ENCODE peak calls at places on chromosome 10, in ten cellular contexts. A is BJ, K is neural progenitor cell, T is lower lobe of right lung, P is fibroblast of mammary gland, L is astrocyte of the spinal cord, Z is epithelial cell of proximal tubule, N is AG09309, U is Peyer's patch, C is mucosa of descending colon. R is an unnamed sample.

GRCh38 chr10:61262486-61263261 is 190.5 kb downstream of the TMEM26 start:
- DNase-seq in U (no peak), N (peak; percentile 74), P (peak; percentile 86), L (peak; percentile 73), C (no peak), T (no peak), Z (no peak), A (peak; percentile 51), K (no peak), R (no peak)

GRCh38 chr10:60114765-60115586 is 208.6 kb upstream of the CCDC6 start:
- DNase-seq in C (peak; percentile 35), P (peak; percentile 82), U (no peak), L (peak; percentile 81), N (peak; percentile 43), Z (peak; percentile 12), T (no peak), K (peak; percentile 74), A (peak; percentile 17), R (peak; percentile 69)

GRCh38 chr10:95290446-95290800 is 380 bp downstream of the PDLIM1 start:
- DNase-seq in Z (no peak), N (no peak), P (no peak), U (no peak), A (no peak), T (no peak), K (peak; percentile 56), L (no peak), C (peak; percentile 60), R (no peak)

GRCh38 chr10:73648975-73649829 is 6.6 kb downstream of the SYNPO2L start:
- DNase-seq in U (no peak), T (no peak), K (no peak), C (no peak), Z (no peak), N (no peak), P (no peak), L (no peak), A (no peak), R (no peak)

GRCh38 chr10:87861566-87861952 is 1.8 kb downstream of the KLLN start:
- DNase-seq in Z (no peak), N (no peak), K (peak; percentile 74), A (no peak), T (peak; percentile 86), C (peak; percentile 79), P (peak; percentile 92), L (peak; percentile 67), U (peak; percentile 71), R (peak; percentile 87)

GRCh38 chr10:114822771-114823463 is 1.3 kb downstream of the FHIP2A start:
- DNase-seq in L (peak; percentile 68), K (no peak), U (no peak), A (peak; percentile 51), P (peak; percentile 62), C (no peak), N (no peak), T (no peak), Z (peak; percentile 35), R (no peak)

GRCh38 chr10:84204122-84204521 is 9.8 kb downstream of the CDHR1 start:
- DNase-seq in C (no peak), A (no peak), Z (no peak), N (no peak), U (no peak), P (no peak), T (no peak), L (no peak), K (peak; percentile 38), R (peak; percentile 60)

GRCh38 chr10:17412323-17412722 is 42.1 kb downstream of the ST8SIA6 start:
- DNase-seq in Z (no peak), U (no peak), T (no peak), L (no peak), A (no peak), P (no peak), N (no peak), C (no peak), K (peak; percentile 44), R (no peak)

GRCh38 chr10:102418612-102419560 is at the start of gene PSD:
- DNase-seq in L (no peak), T (no peak), P (no peak), C (no peak), N (no peak), U (no peak), K (peak; percentile 91), A (no peak), Z (no peak), R (no peak)

GRCh38 chr10:47295411-47295810 is 4.6 kb upstream of the GDF10 start:
- DNase-seq in N (no peak), T (no peak), A (no peak), P (no peak), C (no peak), U (no peak), K (no peak), L (no peak), Z (no peak), R (no peak)

GRCh38 chr10:116522803-116523381 is 22.8 kb upstream of the PNLIP start:
- DNase-seq in Z (no peak), T (no peak), C (no peak), U (no peak), P (no peak), N (no peak), K (no peak), A (no peak), L (no peak), R (no peak)

GRCh38 chr10:116526219-116526618 is 19.5 kb upstream of the PNLIP start:
- DNase-seq in U (no peak), C (no peak), Z (no peak), L (no peak), K (no peak), T (no peak), P (no peak), N (no peak), A (no peak), R (no peak)

GRCh38 chr10:116524736-116525135 is 21.0 kb upstream of the PNLIP start:
- DNase-seq in C (no peak), Z (no peak), A (no peak), L (no peak), U (no peak), K (no peak), N (no peak), P (no peak), T (no peak), R (no peak)

GRCh38 chr10:116521424-116522305 is 24.1 kb upstream of the PNLIP start:
- DNase-seq in K (peak; percentile 54), P (peak; percentile 50), Z (no peak), L (peak; percentile 56), C (peak; percentile 73), T (no peak), N (peak; percentile 2), A (peak; percentile 2), U (no peak), R (peak; percentile 47)
- TF ChIP-seq CTCF in K (peak; percentile 96), P (peak; percentile 77), Z (peak; percentile 81), L (peak; percentile 79), C (peak; percentile 65), T (peak; percentile 75), N (peak; percentile 71), A (peak; percentile 81), U (peak; percentile 61), R (peak; percentile 73)

DNA sequence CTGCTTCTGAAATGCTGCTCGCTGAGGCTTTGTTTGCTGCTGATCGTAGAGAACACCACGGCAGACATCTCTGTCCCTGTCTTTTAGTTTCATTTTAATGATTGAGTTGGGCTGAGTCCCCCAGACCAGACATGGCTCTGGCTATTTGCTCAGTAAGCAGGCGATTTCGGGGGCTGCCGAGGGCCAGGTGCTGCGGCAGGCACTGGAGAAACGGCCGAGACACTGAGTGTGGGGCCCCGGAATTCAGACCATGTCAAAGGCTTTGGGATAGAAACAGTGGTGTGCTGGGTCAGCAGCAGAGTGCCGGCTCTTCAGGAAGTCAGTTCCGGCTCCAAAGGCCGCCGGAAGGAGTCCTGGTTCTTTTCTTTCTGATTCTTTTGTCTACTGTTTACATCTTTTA is 5.0 kb downstream of the LRRC27 start:
- DNase-seq in N (no peak), Z (no peak), K (peak; percentile 44), P (no peak), A (no peak), C (peak; percentile 19), U (no peak), T (no peak), L (peak; percentile 35), R (no peak)
- H3K4me3 ChIP-seq in N (no peak overlapping the region), Z (no peak overlapping the region), K (no peak overlapping the region), P (peak overlapping the region; percentile 4), A (no peak overlapping the region), C (no peak overlapping the region), U (peak overlapping the region; percentile 25), T (peak overlapping the region; percentile 58), L (peak overlapping the region; percentile 38), R (no peak overlapping the region)

GRCh38 chr10:86699541-86699940 is 31.2 kb downstream of the LDB3 start:
- DNase-seq in U (no peak), N (no peak), C (no peak), L (no peak), K (no peak), A (no peak), T (peak; percentile 10), P (no peak), Z (no peak), R (no peak)

GRCh38 chr10:86699125-86699524 is 30.8 kb downstream of the LDB3 start:
- DNase-seq in K (no peak), Z (no peak), P (no peak), L (no peak), C (no peak), U (no peak), T (no peak), A (no peak), N (no peak), R (no peak)

GRCh38 chr10:86699991-86700840 is 31.9 kb downstream of the LDB3 start:
- DNase-seq in U (no peak), A (no peak), C (no peak), P (no peak), Z (no peak), N (no peak), K (no peak), L (no peak), T (peak; percentile 31), R (no peak)

GRCh38 chr10:86700851-86701617 is 32.7 kb downstream of the LDB3 start:
- DNase-seq in N (no peak), T (peak; percentile 28), K (no peak), U (no peak), A (no peak), C (no peak), L (no peak), P (no peak), Z (no peak), R (no peak)

GRCh38 chr10:86698207-86698940 is 30.1 kb downstream of the LDB3 start:
- DNase-seq in L (no peak), P (no peak), Z (no peak), K (no peak), U (no peak), N (no peak), A (no peak), T (no peak), C (no peak), R (no peak)
- TF ChIP-seq CTCF in L (peak; percentile 10), P (no peak), Z (peak; percentile 33), K (peak; percentile 28), U (no peak), N (no peak), A (no peak), T (no peak), C (no peak), R (no peak)

DNA sequence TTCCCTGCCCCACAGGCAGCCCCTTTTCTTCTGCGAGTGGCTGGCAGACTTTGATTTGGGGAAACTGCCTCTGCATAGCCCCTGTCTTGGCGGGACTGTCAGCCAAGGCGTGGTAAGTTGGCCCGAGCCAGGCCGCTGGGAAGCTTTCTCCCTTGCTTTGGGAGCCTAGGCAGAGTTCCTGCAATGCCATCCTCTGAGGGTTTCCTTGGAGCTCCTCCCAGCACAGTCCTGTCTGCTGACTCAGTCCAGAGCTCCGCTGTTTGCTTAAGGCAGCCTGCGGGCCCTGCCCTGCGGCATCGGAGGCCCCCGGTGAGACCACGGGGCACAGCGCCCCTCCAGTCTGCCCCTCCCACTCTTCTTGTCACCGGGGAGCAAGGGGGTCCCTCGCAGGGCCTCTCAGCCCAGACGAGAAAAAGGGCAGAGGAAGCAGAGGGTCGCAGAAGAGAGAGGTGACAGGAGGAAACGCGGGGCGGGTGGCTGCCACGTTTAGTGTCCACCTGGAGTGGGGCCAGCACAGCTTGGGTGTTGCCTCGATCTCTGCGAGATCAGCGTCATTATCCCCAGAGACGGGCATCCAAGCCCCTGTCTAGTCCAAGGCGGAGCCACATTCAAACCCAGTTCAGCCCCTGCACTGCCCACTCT is 58.9 kb upstream of the CHST15 start:
- DNase-seq in P (peak; percentile 65), L (peak; percentile 81), K (no peak), N (peak; percentile 55), Z (peak; percentile 30), T (peak; percentile 57), A (no peak), C (peak; percentile 39), U (no peak), R (no peak)
- H3K4me3 ChIP-seq in P (no peak overlapping the region), L (no peak overlapping the region), K (no peak overlapping the region), N (no peak overlapping the region), Z (peak overlapping the region; percentile 7), T (no peak overlapping the region), A (no peak overlapping the region), C (no peak overlapping the region), U (no peak overlapping the region), R (no peak overlapping the region)